ENCODE peak calls at places on chromosomes 7 and 10, in ten cellular contexts. K is AG09309; B is chondrocyte; U is thoracic aorta; Y is endothelial cell; R is AG04450; G is pancreas; J is CD8-positive, alpha-beta T cell; D is glutamatergic neuron; S is endothelial cell of umbilical vein. E is an unnamed sample.

GRCh38 chr7:128405345-128406146 is 4.2 kb downstream of the IMPDH1 start:
- DNase-seq in K (no peak), B (peak), U (no peak), Y (no peak), R (no peak), G (peak), J (peak), D (peak), S (peak), E (peak)

GRCh38 chr10:36381748-36382147 is 739.7 kb upstream of the FZD8 start:
- DNase-seq in K (no peak), B (no peak), U (no peak), Y (no peak), R (no peak), G (no peak), J (no peak), D (no peak), S (no peak), E (no peak)

GRCh38 chr10:100184426-100185219 is 1.2 kb downstream of the ERLIN1 start:
- DNase-seq in K (no peak), B (no peak), U (no peak), Y (no peak), R (no peak), G (no peak), J (no peak), D (no peak), S (peak), E (peak)

GRCh38 chr10:48623607-48624132 is 18.8 kb upstream of the ARHGAP22 start:
- DNase-seq in K (no peak), B (no peak), U (no peak), Y (no peak), R (no peak), G (no peak), J (no peak), D (no peak), S (peak), E (no peak)

GRCh38 chr7:131849472-131849871 is 293.0 kb upstream of the PODXL start:
- DNase-seq in K (no peak), B (no peak), U (no peak), Y (no peak), R (no peak), G (no peak), J (no peak), D (no peak), S (no peak), E (no peak)

GRCh38 chr7:2053395-2053794 is 179.3 kb downstream of the MAD1L1 start:
- DNase-seq in K (no peak), B (no peak), U (no peak), Y (no peak), R (no peak), G (no peak), J (no peak), D (no peak), S (no peak), E (no peak)

GRCh38 chr10:4278161-4278560 is 493.2 kb upstream of the KLF6 start:
- DNase-seq in K (no peak), B (no peak), U (no peak), Y (no peak), R (no peak), G (no peak), J (no peak), D (no peak), S (no peak), E (peak)

GRCh38 chr10:13877154-13877909 is 290.6 kb downstream of the PRPF18 start:
- DNase-seq in K (no peak), B (no peak), U (peak), Y (no peak), R (no peak), G (no peak), J (no peak), D (no peak), S (no peak), E (no peak)

GRCh38 chr7:99837649-99838361 is 10.0 kb downstream of the CYP3A43 start:
- DNase-seq in K (no peak), B (no peak), U (no peak), Y (no peak), R (no peak), G (no peak), J (no peak), D (no peak), S (no peak), E (no peak)

GRCh38 chr10:86400705-86401587 is 34.4 kb upstream of the GRID1 start:
- DNase-seq in K (no peak), B (peak), U (no peak), Y (peak), R (no peak), G (peak), J (peak), D (peak), S (no peak), E (peak)

GRCh38 chr7:156017916-156018700 is 205.8 kb upstream of the SHH start:
- DNase-seq in K (no peak), B (peak), U (no peak), Y (no peak), R (no peak), G (no peak), J (peak), D (no peak), S (no peak), E (no peak)

GRCh38 chr7:99679032-99679399 is 780 bp downstream of the CYP3A5 start:
- DNase-seq in K (no peak), B (no peak), U (no peak), Y (no peak), R (no peak), G (peak), J (no peak), D (no peak), S (no peak), E (peak)

GRCh38 chr10:90885176-90885575 is 13.4 kb downstream of the RPP30 start:
- DNase-seq in K (peak), B (no peak), U (no peak), Y (no peak), R (peak), G (no peak), J (no peak), D (no peak), S (no peak), E (no peak)

GRCh38 chr7:142313528-142313927 is 55.7 kb upstream of the PRSS58 start:
- DNase-seq in K (no peak), B (no peak), U (no peak), Y (no peak), R (no peak), G (no peak), J (peak), D (no peak), S (no peak), E (no peak)

GRCh38 chr7:50679218-50680007 is 103.3 kb downstream of the GRB10 start:
- DNase-seq in K (no peak), B (no peak), U (no peak), Y (no peak), R (no peak), G (no peak), J (no peak), D (no peak), S (peak), E (no peak)

GRCh38 chr10:55370021-55370420 is 569.0 kb upstream of the PCDH15 start:
- DNase-seq in K (peak), B (no peak), U (no peak), Y (no peak), R (no peak), G (no peak), J (no peak), D (no peak), S (no peak), E (no peak)

GRCh38 chr7:125492521-125492920 is 562.9 kb upstream of the POT1 start:
- DNase-seq in K (no peak), B (no peak), U (no peak), Y (no peak), R (no peak), G (no peak), J (no peak), D (no peak), S (no peak), E (no peak)

GRCh38 chr10:32650246-32650655 is 204.3 kb downstream of the CCDC7 start:
- DNase-seq in K (peak), B (no peak), U (no peak), Y (no peak), R (no peak), G (no peak), J (no peak), D (no peak), S (no peak), E (no peak)
- TF ChIP-seq CTCF in K (no peak), B (no peak), U (no peak), Y (no peak), R (no peak), G (no peak), J (peak), D (no peak), S (no peak), E (no peak)

GRCh38 chr10:59713196-59713821 is 3.7 kb upstream of the SLC16A9 start:
- DNase-seq in K (no peak), B (no peak), U (no peak), Y (no peak), R (no peak), G (no peak), J (no peak), D (no peak), S (no peak), E (no peak)

GRCh38 chr10:59711871-59712491 is 2.3 kb upstream of the SLC16A9 start:
- DNase-seq in K (no peak), B (no peak), U (no peak), Y (no peak), R (no peak), G (no peak), J (no peak), D (no peak), S (no peak), E (no peak)

GRCh38 chr10:59706851-59707797 is 2.5 kb downstream of the SLC16A9 start:
- DNase-seq in K (no peak), B (no peak), U (no peak), Y (no peak), R (no peak), G (no peak), J (no peak), D (no peak), S (no peak), E (no peak)

GRCh38 chr10:59708816-59709471 is 706 bp downstream of the SLC16A9 start:
- DNase-seq in K (no peak), B (no peak), U (no peak), Y (peak), R (no peak), G (peak), J (no peak), D (peak), S (peak), E (peak)

GRCh38 chr10:59709472-59710125 is at the start of gene SLC16A9:
- DNase-seq in K (no peak), B (no peak), U (no peak), Y (peak), R (no peak), G (peak), J (no peak), D (peak), S (peak), E (peak)
- TF ChIP-seq CTCF in K (peak), B (peak), U (peak), Y (no peak), R (peak), G (no peak), J (no peak), D (peak), S (peak), E (peak)

GRCh38 chr7:42340462-42340861 is 103.5 kb upstream of the GLI3 start:
- DNase-seq in K (no peak), B (no peak), U (no peak), Y (no peak), R (no peak), G (no peak), J (no peak), D (no peak), S (no peak), E (no peak)
- TF ChIP-seq CTCF in K (no peak), B (no peak), U (no peak), Y (no peak), R (no peak), G (no peak), J (no peak), D (no peak), S (no peak), E (no peak)

GRCh38 chr7:25009271-25009670 is 29.3 kb upstream of the OSBPL3 start:
- DNase-seq in K (peak), B (no peak), U (no peak), Y (no peak), R (peak), G (no peak), J (no peak), D (no peak), S (no peak), E (no peak)

GRCh38 chr7:25007668-25008067 is 27.7 kb upstream of the OSBPL3 start:
- DNase-seq in K (no peak), B (no peak), U (no peak), Y (no peak), R (no peak), G (no peak), J (no peak), D (no peak), S (no peak), E (no peak)

GRCh38 chr7:25014735-25015134 is 34.8 kb upstream of the OSBPL3 start:
- DNase-seq in K (peak), B (no peak), U (no peak), Y (no peak), R (peak), G (no peak), J (no peak), D (no peak), S (no peak), E (no peak)

GRCh38 chr7:25012254-25012653 is 32.3 kb upstream of the OSBPL3 start:
- DNase-seq in K (no peak), B (no peak), U (no peak), Y (no peak), R (no peak), G (no peak), J (no peak), D (no peak), S (no peak), E (no peak)
- TF ChIP-seq CTCF in K (no peak), B (no peak), U (no peak), Y (no peak), R (no peak), G (no peak), J (no peak), D (no peak), S (no peak), E (no peak)

DNA sequence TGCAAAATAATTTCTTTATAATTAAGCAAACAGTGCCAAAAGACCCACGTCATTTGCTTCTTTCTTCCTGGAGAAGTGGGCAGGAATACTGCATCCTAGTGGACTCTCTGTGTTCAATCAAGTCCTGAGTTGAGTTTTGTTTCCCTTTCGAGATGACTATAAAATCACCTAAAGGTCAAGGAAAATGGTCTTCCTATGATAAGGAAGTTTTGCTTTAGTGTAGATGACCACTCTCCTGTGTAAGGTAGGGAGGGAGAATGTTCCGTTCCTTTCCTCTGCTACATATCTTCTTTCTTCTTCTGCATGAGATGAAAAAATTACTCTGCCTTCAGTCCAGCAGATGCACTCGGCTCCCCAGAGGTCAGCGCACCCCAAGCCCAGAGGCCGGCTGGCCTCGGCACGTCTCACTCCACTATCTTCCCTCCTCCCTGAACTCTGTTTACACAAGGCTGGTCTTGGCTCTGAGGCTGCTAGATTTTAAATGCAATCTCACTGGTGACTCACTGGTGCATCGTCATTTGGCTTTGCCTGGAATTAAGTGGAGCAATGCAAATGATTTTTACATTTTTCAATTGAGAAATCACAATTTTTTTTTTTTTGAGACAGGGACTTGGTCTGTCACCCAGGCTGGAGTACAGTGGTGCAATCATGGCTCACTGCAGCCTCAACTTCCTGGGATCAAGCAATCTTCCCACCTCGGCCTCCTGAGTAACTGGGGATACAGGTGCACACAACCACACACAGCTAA is 18.6 kb upstream of the VDAC2 start:
- DNase-seq in K (peak), B (no peak), U (peak), Y (no peak), R (peak), G (peak), J (no peak), D (no peak), S (peak), E (no peak)
- TF ChIP-seq CTCF in K (peak), B (peak), U (no peak), Y (no peak), R (peak), G (no peak), J (no peak), D (no peak), S (peak), E (no peak)

GRCh38 chr10:58264780-58265179 is 2.9 kb downstream of the IPMK start:
- DNase-seq in K (no peak), B (no peak), U (no peak), Y (no peak), R (no peak), G (no peak), J (no peak), D (no peak), S (peak), E (no peak)

GRCh38 chr10:58260334-58260733 is 7.4 kb downstream of the IPMK start:
- DNase-seq in K (no peak), B (no peak), U (no peak), Y (no peak), R (no peak), G (no peak), J (no peak), D (no peak), S (no peak), E (no peak)

GRCh38 chr10:58254644-58255043 is 13.1 kb downstream of the IPMK start:
- DNase-seq in K (no peak), B (no peak), U (no peak), Y (no peak), R (no peak), G (no peak), J (no peak), D (no peak), S (no peak), E (no peak)

GRCh38 chr10:58253184-58253583 is 14.5 kb downstream of the IPMK start:
- DNase-seq in K (no peak), B (no peak), U (no peak), Y (no peak), R (no peak), G (no peak), J (no peak), D (no peak), S (no peak), E (no peak)

DNA sequence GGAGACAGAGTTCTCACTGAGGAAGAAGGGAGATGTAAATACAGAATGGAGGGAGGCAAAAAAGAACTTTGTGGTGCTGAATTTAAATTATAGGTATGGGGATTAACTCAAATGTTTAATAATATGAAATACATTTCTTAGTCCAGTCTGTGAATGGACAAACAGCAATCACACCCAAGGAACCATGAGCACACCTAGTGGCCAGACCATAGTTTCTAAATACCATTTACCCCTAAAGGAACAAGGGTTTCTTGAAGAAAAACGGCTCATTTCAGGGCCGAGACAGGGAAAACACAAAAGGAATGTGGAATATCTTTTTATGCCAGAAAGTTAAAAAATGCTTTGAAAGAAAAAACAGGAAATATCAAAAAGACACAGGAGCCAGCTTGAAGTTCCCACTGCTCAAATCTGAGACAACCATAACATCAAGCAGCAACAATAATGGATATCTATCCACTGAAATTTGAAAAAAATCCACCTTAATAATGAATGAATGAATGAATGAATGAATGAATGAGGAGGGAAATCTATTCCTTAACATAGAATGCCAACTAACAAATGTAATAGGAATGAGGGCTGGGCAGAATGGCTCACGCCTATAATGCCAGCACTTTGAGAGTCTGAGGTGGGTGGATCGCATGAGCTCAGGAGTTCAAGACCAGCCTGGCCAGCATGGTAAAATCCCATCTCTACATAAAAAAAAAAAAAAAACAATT is 8.6 kb downstream of the IPMK start:
- DNase-seq in K (no peak), B (no peak), U (no peak), Y (no peak), R (no peak), G (no peak), J (no peak), D (no peak), S (no peak), E (no peak)
- TF ChIP-seq CTCF in K (peak), B (peak), U (no peak), Y (no peak), R (peak), G (no peak), J (no peak), D (no peak), S (peak), E (no peak)

GRCh38 chr7:151087247-151088018 is 1.2 kb downstream of the AGAP3 start:
- DNase-seq in K (no peak), B (no peak), U (no peak), Y (no peak), R (no peak), G (peak), J (no peak), D (peak), S (peak), E (peak)
- TF ChIP-seq CTCF in K (no peak), B (peak), U (no peak), Y (no peak), R (peak), G (peak), J (no peak), D (no peak), S (peak), E (peak)

GRCh38 chr7:77935652-77936348 is 137.2 kb downstream of the PHTF2 start:
- DNase-seq in K (no peak), B (no peak), U (no peak), Y (no peak), R (no peak), G (no peak), J (no peak), D (no peak), S (peak), E (no peak)
- TF ChIP-seq CTCF in K (no peak), B (peak), U (peak), Y (peak), R (peak), G (no peak), J (no peak), D (peak), S (no peak), E (no peak)

GRCh38 chr7:20402297-20403230 is 71.9 kb downstream of the ITGB8 start:
- DNase-seq in K (no peak), B (no peak), U (no peak), Y (no peak), R (no peak), G (no peak), J (no peak), D (no peak), S (peak), E (no peak)
- TF ChIP-seq CTCF in K (peak), B (peak), U (no peak), Y (peak), R (peak), G (no peak), J (no peak), D (peak), S (peak), E (no peak)

DNA sequence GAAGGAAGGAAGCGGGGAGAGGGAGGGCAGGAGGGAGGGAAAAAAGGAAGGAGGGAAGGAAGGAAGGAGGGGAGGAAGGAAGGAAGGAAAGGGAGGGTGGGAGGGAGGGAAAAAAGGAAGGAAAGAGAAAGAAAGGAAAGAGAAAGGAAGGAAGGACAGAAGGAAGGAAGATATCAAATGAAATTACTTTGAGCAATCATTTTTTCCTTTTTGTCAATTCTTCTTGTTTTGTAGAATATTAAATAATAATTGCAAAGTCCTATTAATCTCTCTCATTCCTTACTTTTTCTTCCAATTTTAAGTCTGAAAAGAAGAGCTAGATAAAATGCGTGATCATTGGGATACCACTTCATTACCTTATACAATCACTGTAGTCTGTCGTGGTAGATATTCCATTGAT is 117.5 kb downstream of the PLXDC2 start:
- DNase-seq in K (no peak), B (no peak), U (no peak), Y (no peak), R (no peak), G (no peak), J (no peak), D (no peak), S (no peak), E (no peak)
- TF ChIP-seq CTCF in K (no peak), B (no peak), U (no peak), Y (no peak), R (no peak), G (no peak), J (no peak), D (no peak), S (no peak), E (no peak)